ENCODE peak calls at places on chromosome 3, in eight cellular contexts. One of them, this sample, is unnamed.

GRCh38 chr3:186589856-186590579 is 19.5 kb downstream of the DNAJB11 start:
- DNase-seq in tibial artery: no peak
- DNase-seq in osteocyte: no peak
- DNase-seq in type B pancreatic cell: no peak
- DNase-seq in foreskin keratinocyte: peak
- DNase-seq in A549: no peak
- DNase-seq in heart left ventricle: no peak
- DNase-seq in lung: peak
- DNase-seq in this sample: no peak

GRCh38 chr3:140586311-140586710 is 91.6 kb upstream of the TRIM42 start:
- DNase-seq in tibial artery: no peak
- DNase-seq in osteocyte: no peak
- DNase-seq in type B pancreatic cell: no peak
- DNase-seq in foreskin keratinocyte: peak
- DNase-seq in A549: no peak
- DNase-seq in heart left ventricle: no peak
- DNase-seq in lung: no peak
- DNase-seq in this sample: no peak

GRCh38 chr3:99783009-99783573 is 34.6 kb upstream of the CMSS1 start:
- DNase-seq in tibial artery: no peak
- DNase-seq in osteocyte: no peak
- DNase-seq in type B pancreatic cell: no peak
- DNase-seq in foreskin keratinocyte: peak
- DNase-seq in A549: no peak
- DNase-seq in heart left ventricle: no peak
- DNase-seq in lung: no peak
- DNase-seq in this sample: peak

GRCh38 chr3:47324278-47324865 is 41.6 kb downstream of the KLHL18 start:
- DNase-seq in tibial artery: no peak
- DNase-seq in osteocyte: peak
- DNase-seq in type B pancreatic cell: no peak
- DNase-seq in foreskin keratinocyte: peak
- DNase-seq in A549: peak
- DNase-seq in heart left ventricle: peak
- DNase-seq in lung: peak
- DNase-seq in this sample: peak

GRCh38 chr3:148254402-148254801 is 443.3 kb upstream of the AGTR1 start:
- DNase-seq in tibial artery: no peak
- DNase-seq in osteocyte: no peak
- DNase-seq in type B pancreatic cell: no peak
- DNase-seq in foreskin keratinocyte: no peak
- DNase-seq in A549: no peak
- DNase-seq in heart left ventricle: no peak
- DNase-seq in lung: no peak
- DNase-seq in this sample: no peak

GRCh38 chr3:40073310-40074007 is 236.0 kb upstream of the EIF1B start:
- DNase-seq in tibial artery: no peak
- DNase-seq in osteocyte: no peak
- DNase-seq in type B pancreatic cell: no peak
- DNase-seq in foreskin keratinocyte: peak
- DNase-seq in A549: no peak
- DNase-seq in heart left ventricle: no peak
- DNase-seq in lung: no peak
- DNase-seq in this sample: no peak

GRCh38 chr3:126556637-126557414 is 1.9 kb downstream of the C3orf22 start:
- DNase-seq in tibial artery: no peak
- DNase-seq in osteocyte: no peak
- DNase-seq in type B pancreatic cell: no peak
- DNase-seq in foreskin keratinocyte: no peak
- DNase-seq in A549: no peak
- DNase-seq in heart left ventricle: no peak
- DNase-seq in lung: no peak
- DNase-seq in this sample: no peak

GRCh38 chr3:55370272-55370671 is 116.8 kb downstream of the WNT5A start:
- DNase-seq in tibial artery: no peak
- DNase-seq in osteocyte: no peak
- DNase-seq in type B pancreatic cell: no peak
- DNase-seq in foreskin keratinocyte: no peak
- DNase-seq in A549: no peak
- DNase-seq in heart left ventricle: no peak
- DNase-seq in lung: no peak
- DNase-seq in this sample: no peak

GRCh38 chr3:30693470-30694120 is 87.2 kb downstream of the TGFBR2 start:
- DNase-seq in tibial artery: no peak
- DNase-seq in osteocyte: no peak
- DNase-seq in type B pancreatic cell: no peak
- DNase-seq in foreskin keratinocyte: peak
- DNase-seq in A549: peak
- DNase-seq in heart left ventricle: peak
- DNase-seq in lung: no peak
- DNase-seq in this sample: peak

GRCh38 chr3:46705751-46706572 is 4.8 kb downstream of the TMIE start:
- DNase-seq in tibial artery: peak
- DNase-seq in osteocyte: no peak
- DNase-seq in type B pancreatic cell: no peak
- DNase-seq in foreskin keratinocyte: peak
- DNase-seq in A549: no peak
- DNase-seq in heart left ventricle: no peak
- DNase-seq in lung: no peak
- DNase-seq in this sample: peak

GRCh38 chr3:33364531-33365128 is 75.6 kb downstream of the UBP1 start:
- DNase-seq in tibial artery: no peak
- DNase-seq in osteocyte: no peak
- DNase-seq in type B pancreatic cell: no peak
- DNase-seq in foreskin keratinocyte: no peak
- DNase-seq in A549: no peak
- DNase-seq in heart left ventricle: no peak
- DNase-seq in lung: no peak
- DNase-seq in this sample: no peak

GRCh38 chr3:73727117-73727802 is 102.5 kb upstream of the PDZRN3 start:
- DNase-seq in tibial artery: no peak
- DNase-seq in osteocyte: no peak
- DNase-seq in type B pancreatic cell: no peak
- DNase-seq in foreskin keratinocyte: peak
- DNase-seq in A549: no peak
- DNase-seq in heart left ventricle: no peak
- DNase-seq in lung: no peak
- DNase-seq in this sample: peak

GRCh38 chr3:72591522-72592421 is 256.5 kb downstream of the SHQ1 start:
- DNase-seq in tibial artery: peak
- DNase-seq in osteocyte: peak
- DNase-seq in type B pancreatic cell: no peak
- DNase-seq in foreskin keratinocyte: peak
- DNase-seq in A549: no peak
- DNase-seq in heart left ventricle: peak
- DNase-seq in lung: no peak
- DNase-seq in this sample: peak

GRCh38 chr3:10366681-10367101 is 45.8 kb upstream of the SEC13 start:
- DNase-seq in tibial artery: no peak
- DNase-seq in osteocyte: no peak
- DNase-seq in type B pancreatic cell: no peak
- DNase-seq in foreskin keratinocyte: peak
- DNase-seq in A549: peak
- DNase-seq in heart left ventricle: no peak
- DNase-seq in lung: no peak
- DNase-seq in this sample: peak

GRCh38 chr3:155352900-155353490 is 59.5 kb upstream of the STRIT1 start:
- DNase-seq in tibial artery: no peak
- DNase-seq in osteocyte: no peak
- DNase-seq in type B pancreatic cell: no peak
- DNase-seq in foreskin keratinocyte: peak
- DNase-seq in A549: peak
- DNase-seq in heart left ventricle: no peak
- DNase-seq in lung: no peak
- DNase-seq in this sample: no peak

GRCh38 chr3:121998030-121998580 is 23.9 kb downstream of the ILDR1 start:
- DNase-seq in tibial artery: no peak
- DNase-seq in osteocyte: no peak
- DNase-seq in type B pancreatic cell: no peak
- DNase-seq in foreskin keratinocyte: peak
- DNase-seq in A549: no peak
- DNase-seq in heart left ventricle: no peak
- DNase-seq in lung: no peak
- DNase-seq in this sample: no peak

GRCh38 chr3:45806072-45806471 is 9.7 kb upstream of the SLC6A20 start:
- DNase-seq in tibial artery: no peak
- DNase-seq in osteocyte: no peak
- DNase-seq in type B pancreatic cell: no peak
- DNase-seq in foreskin keratinocyte: no peak
- DNase-seq in A549: no peak
- DNase-seq in heart left ventricle: no peak
- DNase-seq in lung: peak
- DNase-seq in this sample: no peak

GRCh38 chr3:143896486-143896885 is 48.2 kb upstream of the SLC9A9 start:
- DNase-seq in tibial artery: no peak
- DNase-seq in osteocyte: no peak
- DNase-seq in type B pancreatic cell: no peak
- DNase-seq in foreskin keratinocyte: no peak
- DNase-seq in A549: no peak
- DNase-seq in heart left ventricle: no peak
- DNase-seq in lung: no peak
- DNase-seq in this sample: no peak

GRCh38 chr3:112308151-112308911 is 14.3 kb upstream of the SLC9C1 start:
- DNase-seq in tibial artery: no peak
- DNase-seq in osteocyte: no peak
- DNase-seq in type B pancreatic cell: no peak
- DNase-seq in foreskin keratinocyte: peak
- DNase-seq in A549: no peak
- DNase-seq in heart left ventricle: peak
- DNase-seq in lung: peak
- DNase-seq in this sample: no peak

GRCh38 chr3:195715583-195716266 is 5.1 kb upstream of the MUC20 start:
- DNase-seq in tibial artery: no peak
- DNase-seq in osteocyte: no peak
- DNase-seq in type B pancreatic cell: no peak
- DNase-seq in foreskin keratinocyte: peak
- DNase-seq in A549: no peak
- DNase-seq in heart left ventricle: no peak
- DNase-seq in lung: no peak
- DNase-seq in this sample: no peak

GRCh38 chr3:138426211-138426610 is 8.2 kb upstream of the ESYT3 start:
- DNase-seq in tibial artery: no peak
- DNase-seq in osteocyte: no peak
- DNase-seq in type B pancreatic cell: no peak
- DNase-seq in foreskin keratinocyte: no peak
- DNase-seq in A549: no peak
- DNase-seq in heart left ventricle: no peak
- DNase-seq in lung: no peak
- DNase-seq in this sample: no peak

GRCh38 chr3:39067286-39067685 is 15.5 kb downstream of the WDR48 start:
- DNase-seq in tibial artery: no peak
- DNase-seq in osteocyte: no peak
- DNase-seq in type B pancreatic cell: no peak
- DNase-seq in foreskin keratinocyte: peak
- DNase-seq in A549: no peak
- DNase-seq in heart left ventricle: no peak
- DNase-seq in lung: no peak
- DNase-seq in this sample: no peak

GRCh38 chr3:135896613-135897012 is 68.9 kb upstream of the PPP2R3A start:
- DNase-seq in tibial artery: no peak
- DNase-seq in osteocyte: no peak
- DNase-seq in type B pancreatic cell: no peak
- DNase-seq in foreskin keratinocyte: peak
- DNase-seq in A549: no peak
- DNase-seq in heart left ventricle: no peak
- DNase-seq in lung: no peak
- DNase-seq in this sample: no peak

GRCh38 chr3:58657036-58657435 is 9.5 kb downstream of the FAM3D start:
- DNase-seq in tibial artery: peak
- DNase-seq in osteocyte: no peak
- DNase-seq in type B pancreatic cell: no peak
- DNase-seq in foreskin keratinocyte: no peak
- DNase-seq in A549: no peak
- DNase-seq in heart left ventricle: no peak
- DNase-seq in lung: no peak
- DNase-seq in this sample: no peak

GRCh38 chr3:188052229-188052965 is 101.6 kb upstream of the LPP start:
- DNase-seq in tibial artery: peak
- DNase-seq in osteocyte: peak
- DNase-seq in type B pancreatic cell: no peak
- DNase-seq in foreskin keratinocyte: no peak
- DNase-seq in A549: no peak
- DNase-seq in heart left ventricle: peak
- DNase-seq in lung: peak
- DNase-seq in this sample: no peak
- TF ChIP-seq CTCF in tibial artery: peak
- TF ChIP-seq CTCF in osteocyte: peak
- TF ChIP-seq CTCF in type B pancreatic cell: peak
- TF ChIP-seq CTCF in foreskin keratinocyte: peak
- TF ChIP-seq CTCF in A549: no peak
- TF ChIP-seq CTCF in heart left ventricle: peak
- TF ChIP-seq CTCF in lung: no peak
- TF ChIP-seq CTCF in this sample: peak

GRCh38 chr3:149969110-149969944 is 1.4 kb downstream of the PFN2 start:
- DNase-seq in tibial artery: peak
- DNase-seq in osteocyte: no peak
- DNase-seq in type B pancreatic cell: no peak
- DNase-seq in foreskin keratinocyte: peak
- DNase-seq in A549: peak
- DNase-seq in heart left ventricle: peak
- DNase-seq in lung: no peak
- DNase-seq in this sample: peak
- TF ChIP-seq CTCF in tibial artery: peak
- TF ChIP-seq CTCF in osteocyte: peak
- TF ChIP-seq CTCF in type B pancreatic cell: peak
- TF ChIP-seq CTCF in foreskin keratinocyte: peak
- TF ChIP-seq CTCF in A549: no peak
- TF ChIP-seq CTCF in heart left ventricle: peak
- TF ChIP-seq CTCF in lung: no peak
- TF ChIP-seq CTCF in this sample: peak

GRCh38 chr3:194496217-194496881 is 9.5 kb upstream of the ATP13A3 start:
- DNase-seq in tibial artery: no peak
- DNase-seq in osteocyte: no peak
- DNase-seq in type B pancreatic cell: no peak
- DNase-seq in foreskin keratinocyte: no peak
- DNase-seq in A549: no peak
- DNase-seq in heart left ventricle: no peak
- DNase-seq in lung: no peak
- DNase-seq in this sample: no peak
- TF ChIP-seq CTCF in tibial artery: no peak
- TF ChIP-seq CTCF in osteocyte: no peak
- TF ChIP-seq CTCF in type B pancreatic cell: no peak
- TF ChIP-seq CTCF in foreskin keratinocyte: no peak
- TF ChIP-seq CTCF in A549: no peak
- TF ChIP-seq CTCF in heart left ventricle: no peak
- TF ChIP-seq CTCF in lung: no peak
- TF ChIP-seq CTCF in this sample: no peak

DNA sequence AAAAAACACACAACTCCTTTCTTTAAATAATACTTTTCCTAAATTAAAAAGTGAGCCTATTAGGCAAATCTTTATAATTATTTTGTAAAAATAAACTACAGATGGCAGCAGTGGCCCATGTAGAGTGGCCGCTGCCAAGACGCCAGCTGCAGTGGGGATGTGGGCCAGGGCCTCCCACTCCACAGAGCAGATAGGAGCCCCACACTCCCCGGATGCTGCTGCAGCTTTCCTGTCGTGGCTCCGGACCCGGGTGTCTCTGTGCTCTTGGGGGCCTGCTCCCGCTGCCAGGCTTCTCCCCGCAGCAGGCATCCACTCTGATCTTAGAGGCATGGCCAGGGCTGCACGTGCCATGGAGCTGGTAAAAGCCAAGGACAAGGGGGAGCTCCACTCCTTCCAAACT is 67.5 kb downstream of the PROS1 start:
- DNase-seq in tibial artery: no peak
- DNase-seq in osteocyte: no peak
- DNase-seq in type B pancreatic cell: no peak
- DNase-seq in foreskin keratinocyte: no peak
- DNase-seq in A549: peak
- DNase-seq in heart left ventricle: peak
- DNase-seq in lung: no peak
- DNase-seq in this sample: no peak
- TF ChIP-seq CTCF in tibial artery: no peak
- TF ChIP-seq CTCF in osteocyte: no peak
- TF ChIP-seq CTCF in type B pancreatic cell: no peak
- TF ChIP-seq CTCF in foreskin keratinocyte: no peak
- TF ChIP-seq CTCF in A549: no peak
- TF ChIP-seq CTCF in heart left ventricle: peak
- TF ChIP-seq CTCF in lung: peak
- TF ChIP-seq CTCF in this sample: no peak

This sample was measured in AG09319.